ENCODE peak calls at places on chromosome 12, in four cellular contexts. Z is GM19239, U is stomach, S is thoracic aorta. Q is an unnamed sample.

GRCh38 chr12:24977060-24977459 is 28.2 kb upstream of the BCAT1 start:
- DNase-seq in Z (no peak), U (no peak), S (no peak), Q (no peak)

GRCh38 chr12:47889040-47889439 is 15.8 kb downstream of the VDR start:
- DNase-seq in Z (no peak), U (no peak), S (no peak), Q (no peak)

GRCh38 chr12:121720762-121721161 is 8.2 kb downstream of the TMEM120B start:
- DNase-seq in Z (no peak), U (no peak), S (no peak), Q (no peak)

GRCh38 chr12:49519574-49519936 is 19.3 kb upstream of the KCNH3 start:
- DNase-seq in Z (no peak), S (no peak), U (no peak), Q (no peak)

GRCh38 chr12:87259405-87259804 is 769.8 kb downstream of the C12orf50 start:
- DNase-seq in U (no peak), Z (no peak), S (no peak), Q (no peak)

GRCh38 chr12:82608706-82609105 is 78.0 kb upstream of the TMTC2 start:
- DNase-seq in Z (no peak), U (no peak), S (no peak), Q (no peak)

GRCh38 chr12:52080403-52081201 is 1.1 kb downstream of the SMIM41 start:
- DNase-seq in U (no peak), Z (no peak), S (no peak), Q (no peak)

GRCh38 chr12:132508860-132509732 is 19.1 kb downstream of the FBRSL1 start:
- DNase-seq in S (no peak), Z (no peak), U (no peak), Q (no peak)

GRCh38 chr12:12398026-12398859 is 41.4 kb downstream of the BORCS5 start:
- DNase-seq in U (no peak), Z (no peak), S (peak; percentile 39), Q (peak; percentile 63)

GRCh38 chr12:96226401-96226800 is 32.2 kb downstream of the ELK3 start:
- DNase-seq in U (no peak), Z (no peak), S (no peak), Q (no peak)

Q was measured in lung.